ENCODE peak calls at places on chromosomes 11 and 22, in five cellular contexts. D is skeletal muscle cell; B is CD4-positive, alpha-beta T cell; Q is iris pigment epithelial cell; T is EL. F is an unnamed sample.

GRCh38 chr22:27489265-27489675 is 312.3 kb downstream of the MN1 start:
- DNase-seq in B (no peak), T (peak; percentile 49), D (peak; percentile 62), Q (peak; percentile 72), F (no peak)

GRCh38 chr11:65353900-65354264 is 669 bp upstream of the TIGD3 start:
- DNase-seq in T (no peak), Q (no peak), B (no peak), D (no peak), F (no peak)

GRCh38 chr11:44747836-44748235 is 21.1 kb downstream of the TSPAN18 start:
- DNase-seq in Q (no peak), B (no peak), D (no peak), T (no peak), F (no peak)

GRCh38 chr11:15006139-15006759 is 34.1 kb upstream of the CALCA start:
- DNase-seq in Q (peak; percentile 65), T (peak; percentile 44), B (no peak), D (peak; percentile 1), F (peak; percentile 1)

GRCh38 chr11:95104121-95104830 is 14.6 kb downstream of the ENDOD1 start:
- DNase-seq in B (no peak), T (no peak), D (no peak), Q (no peak), F (no peak)

GRCh38 chr11:106457727-106458126 is 380.3 kb downstream of the AASDHPPT start:
- DNase-seq in D (no peak), T (peak; percentile 19), Q (peak; percentile 83), B (no peak), F (no peak)

GRCh38 chr11:26943636-26944035 is 50.3 kb upstream of the FIBIN start:
- DNase-seq in B (no peak), T (no peak), Q (peak; percentile 38), D (no peak), F (no peak)

GRCh38 chr11:68927280-68928107 is 23.8 kb downstream of the IGHMBP2 start:
- DNase-seq in D (no peak), Q (no peak), B (no peak), T (no peak), F (no peak)

GRCh38 chr11:77073328-77074001 is 6.7 kb downstream of the CAPN5 start:
- DNase-seq in T (peak; percentile 96), D (peak; percentile 77), Q (peak; percentile 95), B (no peak), F (peak; percentile 33)

GRCh38 chr11:36475192-36475591 is 34.9 kb downstream of the TRAF6 start:
- DNase-seq in D (no peak), Q (peak; percentile 18), T (no peak), B (no peak), F (no peak)

GRCh38 chr22:40414306-40414705 is 43.9 kb downstream of the SGSM3 start:
- DNase-seq in D (no peak), T (peak; percentile 26), B (no peak), Q (peak; percentile 11), F (no peak)

GRCh38 chr11:10581481-10582019 is 13.1 kb upstream of the LYVE1 start:
- DNase-seq in T (peak; percentile 72), D (no peak), Q (peak; percentile 74), B (no peak), F (no peak)

GRCh38 chr22:24699861-24700260 is 74.7 kb downstream of the PIWIL3 start:
- DNase-seq in Q (no peak), D (no peak), T (no peak), B (no peak), F (no peak)

GRCh38 chr11:120104041-120104440 is 33.9 kb downstream of the TRIM29 start:
- DNase-seq in T (no peak), D (no peak), Q (no peak), B (no peak), F (no peak)

GRCh38 chr11:31649567-31649966 is 140.0 kb downstream of the ELP4 start:
- DNase-seq in B (no peak), Q (no peak), T (no peak), D (no peak), F (no peak)

GRCh38 chr22:28977050-28977449 is 84.6 kb downstream of the C22orf31 start:
- DNase-seq in B (no peak), T (no peak), Q (no peak), D (no peak), F (no peak)

GRCh38 chr22:45317551-45318167 is 7.9 kb downstream of the FAM118A start:
- DNase-seq in B (peak; percentile 43), D (no peak), T (peak; percentile 20), Q (peak; percentile 17), F (no peak)

GRCh38 chr11:47510231-47510630 is 42.7 kb downstream of the CELF1 start:
- DNase-seq in T (peak; percentile 40), B (no peak), Q (peak; percentile 36), D (no peak), F (no peak)

GRCh38 chr11:86435711-86436110 is 61.0 kb downstream of the CCDC81 start:
- DNase-seq in T (no peak), D (no peak), B (no peak), Q (no peak), F (no peak)

GRCh38 chr11:78414321-78415051 is 3.1 kb downstream of the GAB2 start:
- DNase-seq in B (no peak), Q (peak; percentile 39), D (no peak), T (peak; percentile 29), F (no peak)

GRCh38 chr22:42436402-42436801 is 4.2 kb upstream of the NFAM1 start:
- DNase-seq in B (no peak), T (no peak), D (no peak), Q (no peak), F (peak; percentile 31)

GRCh38 chr11:31643831-31644230 is 134.3 kb downstream of the ELP4 start:
- DNase-seq in B (no peak), Q (peak; percentile 67), D (peak; percentile 62), T (peak; percentile 68), F (no peak)

GRCh38 chr11:132941024-132941646 is 591.2 kb downstream of the OPCML start:
- DNase-seq in B (no peak), T (peak; percentile 42), Q (peak; percentile 13), D (no peak), F (peak; percentile 6)

F was measured in NCI-H1694.